ENCODE peak calls at places on chromosomes 2 and 18, in nine cellular contexts. T is thoracic aorta; V is HepG2; N is MM.1S; H is IMR-90; L is naive thymus-derived CD4-positive, alpha-beta T cell; P is sigmoid colon; J is H9; B is adipocyte. W is an unnamed sample. For H3K4me1 and H3K9me3, the result is how much of the 10 kb centered on the place peaks cover.

GRCh38 chr2:32627441-32627900 is 379 bp upstream of the TTC27 start:
- DNase-seq in T (no peak), V (peak), N (peak), H (peak), L (no peak), P (peak), J (peak), B (peak), W (peak)

GRCh38 chr2:46375566-46376125 is 78.4 kb downstream of the EPAS1 start:
- DNase-seq in T (no peak), V (no peak), N (no peak), H (no peak), L (no peak), P (no peak), J (no peak), B (no peak), W (no peak)

GRCh38 chr2:39435974-39436591 is 1.0 kb downstream of the MAP4K3 start:
- DNase-seq in T (no peak), V (peak), N (peak), H (peak), L (no peak), P (no peak), J (peak), B (peak), W (no peak)

GRCh38 chr2:47720559-47720958 is 62.4 kb upstream of the MSH6 start:
- DNase-seq in T (no peak), V (no peak), N (no peak), H (no peak), L (no peak), P (no peak), J (no peak), B (no peak), W (no peak)

GRCh38 chr2:23498941-23499340 is 114.0 kb downstream of the KLHL29 start:
- DNase-seq in T (no peak), V (no peak), N (no peak), H (peak), L (no peak), P (no peak), J (no peak), B (peak), W (no peak)

GRCh38 chr2:43898134-43898957 is 59.6 kb downstream of the ABCG8 start:
- DNase-seq in T (no peak), V (peak), N (no peak), H (peak), L (no peak), P (no peak), J (no peak), B (no peak), W (no peak)

GRCh38 chr2:17228461-17228860 is 289.8 kb downstream of the RAD51AP2 start:
- DNase-seq in T (no peak), V (no peak), N (no peak), H (no peak), L (no peak), P (no peak), J (no peak), B (no peak), W (no peak)

GRCh38 chr2:143473206-143473605 is 344.0 kb downstream of the ARHGAP15 start:
- DNase-seq in T (no peak), V (no peak), N (no peak), H (peak), L (no peak), P (no peak), J (no peak), B (peak), W (no peak)

GRCh38 chr2:195498176-195498575 is 158.8 kb upstream of the SLC39A10 start:
- DNase-seq in T (no peak), V (peak), N (peak), H (peak), L (peak), P (no peak), J (peak), B (no peak), W (no peak)

GRCh38 chr18:4636957-4637356 is 181.8 kb upstream of the DLGAP1 start:
- DNase-seq in T (no peak), V (no peak), N (no peak), H (no peak), L (no peak), P (no peak), J (no peak), B (no peak), W (no peak)

GRCh38 chr2:230956827-230957755 is 32.0 kb upstream of the GPR55 start:
- DNase-seq in T (no peak), V (no peak), N (peak), H (peak), L (no peak), P (no peak), J (peak), B (peak), W (no peak)

DNA sequence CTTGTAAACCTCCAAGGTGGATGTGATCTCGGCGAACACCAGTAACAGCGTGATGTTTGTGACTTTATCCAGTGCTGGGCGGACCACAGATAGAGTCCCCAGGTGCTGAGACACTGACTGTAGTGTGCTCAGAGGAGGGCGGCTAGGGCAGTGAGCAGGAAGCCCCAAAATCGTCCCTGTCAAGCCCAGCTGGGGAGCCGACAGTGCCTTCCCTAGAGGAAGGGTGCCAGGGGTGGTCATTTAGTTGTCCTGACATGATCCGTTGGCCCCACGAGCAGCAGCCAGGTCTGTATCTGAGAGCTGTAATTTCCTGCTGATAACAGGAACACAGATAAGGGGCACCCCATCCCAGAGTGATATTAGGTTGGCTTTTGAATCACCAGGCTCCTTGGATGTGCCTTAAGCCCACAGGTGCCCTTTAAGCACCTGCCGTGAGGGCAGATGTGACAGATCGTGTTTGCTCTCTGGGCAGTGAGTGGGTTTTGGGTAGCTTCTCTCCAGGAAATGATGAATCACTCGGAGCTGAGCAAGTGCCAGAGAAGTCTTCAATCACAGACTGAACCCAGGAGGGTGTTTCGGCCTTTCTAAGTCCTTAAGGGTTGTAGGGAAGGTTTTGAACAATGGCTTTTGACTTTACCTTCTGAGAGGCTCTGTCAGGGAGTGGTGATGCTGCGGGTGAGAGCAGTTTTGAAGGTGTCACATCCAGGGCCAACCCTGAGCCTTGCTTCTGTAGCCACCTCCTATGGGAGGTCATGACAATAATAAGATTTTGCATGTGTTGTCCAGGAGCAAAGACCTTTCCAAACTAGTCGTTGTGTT is 7.7 kb downstream of the LPIN1 start:
- DNase-seq in T (no peak), V (no peak), N (peak), H (peak), L (no peak), P (no peak), J (no peak), B (peak), W (peak)
- H3K4me1 ChIP-seq in T (under half), V (under half), N (half or more), H (under half), L (half or more), P (under half), J (under half), B (under half), W (half or more)

GRCh38 chr18:8910186-8910585 is 192.3 kb upstream of the NDUFV2 start:
- DNase-seq in T (no peak), V (no peak), N (no peak), H (no peak), L (no peak), P (no peak), J (no peak), B (no peak), W (no peak)
- H3K9me3 ChIP-seq in T (under half), V (under half), N (under half), H (under half), L (under half), P (under half), J (under half), B (under half), W (under half)

GRCh38 chr2:8833863-8834262 is 3.5 kb downstream of the KIDINS220 start:
- DNase-seq in T (no peak), V (no peak), N (no peak), H (no peak), L (no peak), P (no peak), J (no peak), B (no peak), W (no peak)
- H3K4me1 ChIP-seq in T (under half), V (under half), N (under half), H (under half), L (under half), P (half or more), J (under half), B (under half), W (half or more)

GRCh38 chr2:11891591-11891990 is 145.2 kb downstream of the LPIN1 start:
- DNase-seq in T (no peak), V (no peak), N (no peak), H (no peak), L (no peak), P (no peak), J (no peak), B (peak), W (no peak)
- H3K9me3 ChIP-seq in T (under half), V (under half), N (under half), H (under half), L (under half), P (under half), J (under half), B (under half), W (under half)

GRCh38 chr2:180971811-180972210 is 8.6 kb upstream of the UBE2E3 start:
- DNase-seq in T (no peak), V (no peak), N (no peak), H (no peak), L (no peak), P (no peak), J (no peak), B (no peak), W (no peak)

GRCh38 chr2:180966378-180966777 is 14.0 kb upstream of the UBE2E3 start:
- DNase-seq in T (no peak), V (no peak), N (no peak), H (no peak), L (no peak), P (no peak), J (no peak), B (no peak), W (no peak)

GRCh38 chr2:180975585-180975984 is 4.8 kb upstream of the UBE2E3 start:
- DNase-seq in T (no peak), V (no peak), N (no peak), H (no peak), L (no peak), P (no peak), J (no peak), B (no peak), W (no peak)

GRCh38 chr2:180969124-180969523 is 11.3 kb upstream of the UBE2E3 start:
- DNase-seq in T (no peak), V (no peak), N (no peak), H (no peak), L (no peak), P (no peak), J (no peak), B (no peak), W (no peak)

GRCh38 chr2:180970052-180970451 is 10.4 kb upstream of the UBE2E3 start:
- DNase-seq in T (no peak), V (peak), N (no peak), H (no peak), L (no peak), P (no peak), J (no peak), B (no peak), W (no peak)
- H3K4me1 ChIP-seq in T (under half), V (under half), N (under half), H (under half), L (under half), P (under half), J (under half), B (under half), W (under half)

GRCh38 chr18:28820353-28820752 is 643.4 kb upstream of the CDH2 start:
- DNase-seq in T (no peak), V (no peak), N (no peak), H (no peak), L (no peak), P (no peak), J (no peak), B (no peak), W (no peak)

GRCh38 chr18:28814365-28814764 is 637.4 kb upstream of the CDH2 start:
- DNase-seq in T (no peak), V (no peak), N (no peak), H (no peak), L (no peak), P (no peak), J (no peak), B (no peak), W (no peak)

DNA sequence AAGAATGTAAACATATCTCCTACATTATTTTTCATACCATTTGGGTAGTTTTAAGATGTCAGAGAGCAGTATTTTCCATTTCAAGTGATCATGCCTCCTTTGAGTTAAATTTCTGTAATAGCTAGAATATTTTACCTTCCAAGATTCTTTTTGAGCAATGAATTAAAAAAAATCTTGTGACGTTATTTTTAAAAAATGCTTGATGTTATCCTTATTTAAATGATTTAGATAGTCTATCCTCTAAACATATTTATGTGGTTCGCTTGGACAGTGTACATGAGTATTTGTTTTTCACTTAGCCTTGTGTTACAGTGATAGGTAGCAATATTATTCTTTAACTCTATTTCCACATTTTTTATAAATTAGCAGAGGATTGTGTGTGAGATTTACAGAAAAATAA is 639.2 kb upstream of the CDH2 start:
- DNase-seq in T (no peak), V (no peak), N (no peak), H (peak), L (no peak), P (no peak), J (no peak), B (peak), W (no peak)
- H3K9me3 ChIP-seq in T (under half), V (under half), N (under half), H (under half), L (under half), P (under half), J (under half), B (under half), W (under half)

GRCh38 chr18:2979871-2980606 is 32.9 kb downstream of the LPIN2 start:
- DNase-seq in T (no peak), V (no peak), N (no peak), H (no peak), L (no peak), P (no peak), J (no peak), B (peak), W (no peak)
- H3K4me1 ChIP-seq in T (half or more), V (half or more), N (under half), H (under half), L (half or more), P (half or more), J (under half), B (half or more), W (half or more)

GRCh38 chr2:237907144-237907543 is 47.7 kb downstream of the RAMP1 start:
- DNase-seq in T (no peak), V (no peak), N (no peak), H (no peak), L (no peak), P (no peak), J (no peak), B (no peak), W (no peak)
- H3K9me3 ChIP-seq in T (under half), V (under half), N (under half), H (under half), L (under half), P (under half), J (under half), B (under half), W (under half)

DNA sequence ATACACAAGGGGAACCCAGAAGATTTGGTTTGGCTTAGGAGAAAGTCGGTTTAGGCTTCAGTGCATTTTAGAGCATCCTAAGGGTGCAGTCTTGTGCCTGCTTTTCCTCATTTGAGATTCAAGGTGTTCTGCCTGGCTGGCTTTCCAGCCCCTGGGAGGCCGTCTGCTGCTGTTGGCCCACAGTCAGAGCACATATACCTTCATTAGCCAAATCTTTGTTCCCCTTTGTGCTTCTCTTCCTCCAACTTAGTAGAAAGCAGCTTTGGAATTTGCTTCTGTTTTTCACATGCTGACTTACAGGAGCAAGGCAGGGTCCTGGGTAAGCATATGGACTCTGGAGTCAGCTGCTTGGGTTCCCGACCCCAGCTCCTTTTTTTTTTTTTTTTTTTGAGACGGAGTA is 477.1 kb upstream of the TCF4 start:
- DNase-seq in T (no peak), V (no peak), N (no peak), H (no peak), L (no peak), P (no peak), J (no peak), B (no peak), W (no peak)
- H3K4me1 ChIP-seq in T (under half), V (under half), N (under half), H (under half), L (under half), P (under half), J (under half), B (under half), W (under half)

GRCh38 chr18:35253655-35254287 is 12.9 kb downstream of the ZNF397 start:
- DNase-seq in T (no peak), V (no peak), N (no peak), H (no peak), L (no peak), P (no peak), J (no peak), B (no peak), W (no peak)
- H3K9me3 ChIP-seq in T (under half), V (under half), N (under half), H (under half), L (under half), P (under half), J (under half), B (half or more), W (half or more)